ENCODE peak calls at places on chromosomes 16 and 17, in five cellular contexts. E is esophagus squamous epithelium, P is skeletal muscle cell, F is HEK293T, M is AG10803. U is an unnamed sample.

GRCh38 chr16:4263504-4264436 is 9.1 kb downstream of the TFAP4 start:
- DNase-seq in E (no peak), P (peak), F (peak), M (peak), U (no peak)

GRCh38 chr16:54277845-54278703 is 8.5 kb downstream of the IRX3 start:
- DNase-seq in E (no peak), P (no peak), F (no peak), M (no peak), U (no peak)

GRCh38 chr17:34613064-34614019 is 34.0 kb downstream of the TMEM132E start:
- DNase-seq in E (no peak), P (no peak), F (no peak), M (no peak), U (no peak)

GRCh38 chr16:7140899-7141298 is 191.7 kb upstream of the RBFOX1 start:
- DNase-seq in E (no peak), P (no peak), F (no peak), M (no peak), U (no peak)

GRCh38 chr17:38851434-38851833 is 2.1 kb downstream of the RPL23 start:
- DNase-seq in E (no peak), P (no peak), F (no peak), M (no peak), U (no peak)

GRCh38 chr17:75504347-75505151 is 10.8 kb downstream of the CASKIN2 start:
- DNase-seq in E (no peak), P (no peak), F (peak), M (peak), U (no peak)

GRCh38 chr17:41592601-41593305 is 6.1 kb upstream of the KRT14 start:
- DNase-seq in E (no peak), P (no peak), F (no peak), M (no peak), U (no peak)

GRCh38 chr17:71115669-71115972 is 946.3 kb downstream of the KCNJ2 start:
- DNase-seq in E (no peak), P (no peak), F (no peak), M (peak), U (no peak)

GRCh38 chr16:797120-797420 is 3.5 kb downstream of the GNG13 start:
- DNase-seq in E (no peak), P (no peak), F (no peak), M (no peak), U (no peak)

GRCh38 chr16:65118866-65119265 is 3.0 kb downstream of the CDH11 start:
- DNase-seq in E (no peak), P (no peak), F (no peak), M (no peak), U (no peak)

GRCh38 chr16:12147681-12148479 is 171.3 kb downstream of the SNX29 start:
- DNase-seq in E (no peak), P (no peak), F (no peak), M (no peak), U (no peak)

GRCh38 chr16:50538411-50539052 is 9.7 kb upstream of the NKD1 start:
- DNase-seq in E (no peak), P (no peak), F (no peak), M (no peak), U (no peak)

GRCh38 chr17:77546772-77547201 is 406.0 kb downstream of the SEC14L1 start:
- DNase-seq in E (no peak), P (no peak), F (no peak), M (no peak), U (peak)

GRCh38 chr17:70073799-70074198 is 1.2 kb upstream of the KCNJ16 start:
- DNase-seq in E (no peak), P (no peak), F (no peak), M (no peak), U (no peak)

GRCh38 chr16:5502467-5502869 is 404.9 kb upstream of the EEF2KMT start:
- DNase-seq in E (no peak), P (no peak), F (peak), M (no peak), U (no peak)